ENCODE peak calls at places on chromosomes 2 and 18, in nine cellular contexts. Z, Y, M, G, N, W, H, D and C are unnamed samples.

GRCh38 chr18:46422552-46423055 is 234.4 kb downstream of the LOXHD1 start:
- DNase-seq in Z (no peak), Y (no peak), M (no peak), G (peak), N (no peak), W (no peak), H (no peak), D (no peak), C (no peak)

GRCh38 chr2:121699421-121700328 is 37.0 kb downstream of the NIFK start:
- DNase-seq in Z (peak), Y (peak), M (no peak), G (peak), N (peak), W (peak), H (no peak), D (peak), C (no peak)

GRCh38 chr18:60145776-60146175 is 226.8 kb downstream of the MC4R start:
- DNase-seq in Z (peak), Y (no peak), M (peak), G (no peak), N (no peak), W (no peak), H (peak), D (no peak), C (no peak)

GRCh38 chr18:57715671-57716070 is 87.4 kb downstream of the ATP8B1 start:
- DNase-seq in Z (no peak), Y (no peak), M (no peak), G (no peak), N (no peak), W (peak), H (no peak), D (no peak), C (no peak)

GRCh38 chr2:30265441-30266015 is 34.2 kb downstream of the LBH start:
- DNase-seq in Z (no peak), Y (no peak), M (no peak), G (peak), N (peak), W (peak), H (no peak), D (peak), C (no peak)

GRCh38 chr2:160241251-160242137 is 41.4 kb upstream of the ITGB6 start:
- DNase-seq in Z (no peak), Y (peak), M (no peak), G (peak), N (peak), W (peak), H (no peak), D (peak), C (no peak)

GRCh38 chr18:7987284-7987976 is 420.3 kb downstream of the PTPRM start:
- DNase-seq in Z (no peak), Y (no peak), M (no peak), G (peak), N (peak), W (peak), H (no peak), D (peak), C (no peak)

GRCh38 chr2:239266436-239266770 is 134.4 kb downstream of the HDAC4 start:
- DNase-seq in Z (no peak), Y (no peak), M (no peak), G (no peak), N (no peak), W (no peak), H (no peak), D (no peak), C (no peak)

GRCh38 chr2:10303634-10304378 is 1.1 kb downstream of the HPCAL1 start:
- DNase-seq in Z (peak), Y (peak), M (peak), G (peak), N (no peak), W (peak), H (peak), D (peak), C (peak)

GRCh38 chr18:27735117-27735516 is 441.8 kb downstream of the CDH2 start:
- DNase-seq in Z (no peak), Y (no peak), M (no peak), G (no peak), N (no peak), W (no peak), H (no peak), D (no peak), C (no peak)

GRCh38 chr18:58603365-58604067 is 25.4 kb downstream of the ALPK2 start:
- DNase-seq in Z (peak), Y (no peak), M (no peak), G (peak), N (peak), W (no peak), H (no peak), D (no peak), C (no peak)

GRCh38 chr2:23475036-23475435 is 90.1 kb downstream of the KLHL29 start:
- DNase-seq in Z (no peak), Y (no peak), M (peak), G (no peak), N (no peak), W (no peak), H (peak), D (no peak), C (no peak)

DNA sequence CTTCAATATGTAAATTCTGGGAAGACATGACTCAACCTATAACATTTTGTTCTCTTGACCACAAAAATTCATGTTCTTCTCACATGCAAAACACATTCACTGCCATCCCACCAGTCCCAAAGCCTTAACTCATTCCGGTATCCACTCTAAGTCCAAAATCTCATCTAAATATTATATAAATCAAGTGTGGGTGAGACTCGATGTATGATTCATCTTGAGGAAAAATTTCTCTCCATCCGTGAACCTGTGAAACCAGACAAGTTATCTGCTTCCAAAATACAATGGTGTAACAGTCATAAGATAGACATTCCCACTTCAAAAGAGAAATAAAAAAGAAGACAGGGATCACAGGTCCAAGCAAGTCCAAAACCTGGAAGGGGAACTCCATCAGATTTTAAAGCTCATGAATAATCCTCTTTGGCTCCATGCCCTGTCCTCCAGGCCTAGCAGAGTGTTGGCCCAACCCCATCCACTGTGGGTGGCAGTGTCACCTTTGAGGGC is 101.3 kb downstream of the RAD51AP2 start:
- DNase-seq in Z (no peak), Y (peak), M (no peak), G (peak), N (peak), W (peak), H (no peak), D (peak), C (no peak)
- H3K27ac ChIP-seq in Z (no peak), Y (no peak), M (no peak), G (peak), N (peak), W (peak), H (no peak), D (peak), C (no peak)

DNA sequence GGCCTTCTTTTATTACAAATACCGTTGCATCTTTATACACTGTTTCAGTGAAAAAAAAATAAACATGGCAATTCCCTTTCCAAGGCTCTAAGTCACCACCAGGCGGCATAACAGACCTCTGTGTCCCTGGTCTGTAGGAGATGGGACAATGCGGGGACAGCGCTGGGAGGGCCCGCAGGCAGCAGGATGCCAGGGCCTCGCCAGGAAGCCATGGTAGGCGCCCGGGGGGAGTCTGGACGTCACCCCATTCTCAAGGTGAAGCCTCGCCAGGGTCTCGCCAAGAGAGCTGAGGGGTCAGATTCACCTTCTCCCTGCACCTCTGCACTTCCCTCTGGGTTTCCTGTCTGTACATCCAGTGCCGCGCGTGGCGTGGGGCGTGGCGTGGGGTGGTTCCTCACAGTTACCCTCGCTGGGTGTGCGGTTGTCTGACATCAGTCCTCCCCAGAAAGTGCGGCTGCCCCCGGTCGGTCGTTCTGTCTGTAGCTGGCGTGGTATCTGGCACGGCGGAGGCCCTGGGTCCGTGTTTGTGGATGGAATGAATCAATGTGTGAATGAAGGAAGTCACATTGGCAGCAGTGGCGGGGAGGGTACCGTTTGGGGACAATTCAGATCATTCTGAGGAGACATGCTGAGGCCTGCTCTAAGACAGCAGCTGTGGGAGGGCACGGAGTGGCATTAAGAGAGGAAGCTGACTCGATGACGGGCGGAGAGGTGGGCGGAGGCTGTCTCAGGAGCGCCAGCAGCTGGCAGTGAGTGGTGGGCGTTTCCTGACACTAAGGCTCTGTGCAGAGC is 45.9 kb downstream of the LRRFIP1 start:
- DNase-seq in Z (peak), Y (peak), M (peak), G (peak), N (peak), W (peak), H (peak), D (peak), C (peak)
- H3K4me3 ChIP-seq in Z (peak), Y (peak), M (peak), G (no peak), N (peak), W (peak), H (peak), D (peak), C (peak)

GRCh38 chr2:70902067-70902442 is 33.6 kb upstream of the ATP6V1B1 start:
- DNase-seq in Z (no peak), Y (no peak), M (no peak), G (peak), N (peak), W (no peak), H (no peak), D (no peak), C (no peak)
- TF ChIP-seq EZH2 in Z (no peak), Y (no peak), M (peak), G (no peak), N (no peak), W (no peak), H (no peak), D (no peak), C (no peak)

GRCh38 chr18:62384610-62385097 is 59.5 kb downstream of the TNFRSF11A start:
- DNase-seq in Z (no peak), Y (no peak), M (peak), G (no peak), N (no peak), W (peak), H (peak), D (no peak), C (no peak)
- H3K27ac ChIP-seq in Z (no peak), Y (no peak), M (no peak), G (no peak), N (no peak), W (no peak), H (no peak), D (no peak), C (no peak)

GRCh38 chr2:96180521-96180920 is 28.1 kb downstream of the STARD7 start:
- DNase-seq in Z (no peak), Y (no peak), M (no peak), G (no peak), N (no peak), W (no peak), H (no peak), D (no peak), C (no peak)

GRCh38 chr2:96185516-96185915 is 23.1 kb downstream of the STARD7 start:
- DNase-seq in Z (no peak), Y (no peak), M (no peak), G (no peak), N (no peak), W (no peak), H (no peak), D (no peak), C (no peak)

GRCh38 chr2:96180002-96180401 is 28.6 kb downstream of the STARD7 start:
- DNase-seq in Z (no peak), Y (no peak), M (no peak), G (no peak), N (no peak), W (no peak), H (no peak), D (no peak), C (no peak)

GRCh38 chr2:96184188-96184587 is 24.4 kb downstream of the STARD7 start:
- DNase-seq in Z (no peak), Y (no peak), M (no peak), G (no peak), N (no peak), W (no peak), H (no peak), D (no peak), C (no peak)

DNA sequence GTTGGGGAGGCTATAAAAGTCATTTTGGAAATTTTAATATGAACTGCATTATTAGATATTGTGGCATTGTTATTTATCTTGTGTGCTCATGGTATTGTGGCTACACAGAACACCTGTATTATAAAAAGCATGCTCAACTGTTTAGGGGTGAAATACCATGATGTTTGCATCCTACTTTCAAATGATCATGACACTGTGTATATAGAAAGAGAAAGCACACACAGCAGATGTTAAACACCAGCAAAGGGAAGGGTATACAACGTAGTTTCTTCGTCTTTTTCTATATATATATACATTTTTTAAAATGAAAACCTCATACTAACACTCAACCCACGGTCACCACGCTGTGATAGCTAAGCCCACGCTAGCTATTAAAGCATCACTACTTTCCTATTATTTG is 27.1 kb downstream of the STARD7 start:
- DNase-seq in Z (no peak), Y (no peak), M (no peak), G (no peak), N (no peak), W (no peak), H (no peak), D (no peak), C (no peak)
- H3K4me3 ChIP-seq in Z (no peak), Y (no peak), M (no peak), G (no peak), N (no peak), W (no peak), H (no peak), D (no peak), C (no peak)